ENCODE peak calls at places on chromosomes 2 and 18, in four cellular contexts. C, G, A and T are unnamed samples. For H3K9me3, the result is how much of the 10 kb centered on the place peaks cover.

GRCh38 chr2:71299507-71299906 is 32.1 kb upstream of the ZNF638 start:
- DNase-seq in C (no peak), G (peak), A (no peak), T (no peak)

GRCh38 chr2:119264781-119265692 is 41.4 kb downstream of the STEAP3 start:
- DNase-seq in C (peak), G (peak), A (peak), T (no peak)

GRCh38 chr2:96683972-96684820 is 41.6 kb downstream of the FER1L5 start:
- DNase-seq in C (no peak), G (no peak), A (no peak), T (no peak)

GRCh38 chr2:11996618-11997017 is 250.2 kb downstream of the LPIN1 start:
- DNase-seq in C (no peak), A (no peak), G (no peak), T (no peak)

GRCh38 chr2:102126660-102127059 is 15.9 kb upstream of the IL1R1 start:
- DNase-seq in G (no peak), C (no peak), A (no peak), T (no peak)

GRCh38 chr2:74044999-74045398 is 60.3 kb downstream of the TET3 start:
- DNase-seq in A (no peak), C (no peak), G (no peak), T (no peak)

GRCh38 chr2:223055140-223055539 is 3.1 kb downstream of the KCNE4 start:
- DNase-seq in C (no peak), A (no peak), G (no peak), T (no peak)

GRCh38 chr18:28175047-28175929 is 1.6 kb downstream of the CDH2 start:
- DNase-seq in G (peak), C (peak), A (no peak), T (no peak)

GRCh38 chr18:47628898-47629297 is 301.6 kb downstream of the SMAD2 start:
- DNase-seq in A (no peak), G (no peak), C (no peak), T (no peak)

GRCh38 chr2:37552339-37552738 is 119.1 kb downstream of the CDC42EP3 start:
- DNase-seq in C (no peak), A (no peak), G (no peak), T (no peak)

GRCh38 chr18:25935356-25935755 is 155.1 kb downstream of the SS18 start:
- DNase-seq in A (no peak), G (no peak), C (no peak), T (no peak)

GRCh38 chr18:56747032-56747658 is 96.0 kb downstream of the WDR7 start:
- DNase-seq in C (no peak), G (no peak), A (no peak), T (no peak)

GRCh38 chr2:132547089-132547687 is 122.8 kb downstream of the LYPD1 start:
- DNase-seq in G (peak), C (peak), A (peak), T (no peak)

GRCh38 chr2:173326806-173327205 is 27.9 kb upstream of the CDCA7 start:
- DNase-seq in A (no peak), C (no peak), G (no peak), T (no peak)

GRCh38 chr2:126890136-126890961 is 8.3 kb upstream of the TEX51 start:
- DNase-seq in C (no peak), A (no peak), G (no peak), T (no peak)

GRCh38 chr2:162058973-162059668 is 14.9 kb downstream of the DPP4 start:
- DNase-seq in C (no peak), G (no peak), A (no peak), T (no peak)

GRCh38 chr2:241234962-241235361 is 46.5 kb downstream of the ANO7 start:
- DNase-seq in C (no peak), G (no peak), A (no peak), T (no peak)

GRCh38 chr2:154261473-154262027 is 389.8 kb downstream of the GALNT13 start:
- DNase-seq in A (no peak), G (no peak), C (no peak), T (no peak)

GRCh38 chr2:116877944-116878343 is 936.5 kb upstream of the DDX18 start:
- DNase-seq in A (no peak), G (no peak), C (no peak), T (no peak)

GRCh38 chr2:228901531-228901930 is 369.6 kb downstream of the PID1 start:
- DNase-seq in C (no peak), G (no peak), A (no peak), T (no peak)

GRCh38 chr2:127049927-127050802 is 56.8 kb downstream of the BIN1 start:
- DNase-seq in G (peak), A (no peak), C (peak), T (peak)

GRCh38 chr2:129239143-129239542 is 740.3 kb upstream of the RAB6C start:
- DNase-seq in A (no peak), C (no peak), G (no peak), T (no peak)

GRCh38 chr2:69452687-69453086 is 15.5 kb upstream of the NFU1 start:
- DNase-seq in G (no peak), A (no peak), C (no peak), T (no peak)
- H3K27ac ChIP-seq in G (no peak), A (no peak), C (no peak), T (no peak)

GRCh38 chr18:76545433-76546281 is 50.6 kb upstream of the ZNF516 start:
- DNase-seq in C (no peak), G (no peak), A (no peak), T (no peak)
- TF ChIP-seq CTCF in C (no peak), G (no peak), A (no peak), T (no peak)

DNA sequence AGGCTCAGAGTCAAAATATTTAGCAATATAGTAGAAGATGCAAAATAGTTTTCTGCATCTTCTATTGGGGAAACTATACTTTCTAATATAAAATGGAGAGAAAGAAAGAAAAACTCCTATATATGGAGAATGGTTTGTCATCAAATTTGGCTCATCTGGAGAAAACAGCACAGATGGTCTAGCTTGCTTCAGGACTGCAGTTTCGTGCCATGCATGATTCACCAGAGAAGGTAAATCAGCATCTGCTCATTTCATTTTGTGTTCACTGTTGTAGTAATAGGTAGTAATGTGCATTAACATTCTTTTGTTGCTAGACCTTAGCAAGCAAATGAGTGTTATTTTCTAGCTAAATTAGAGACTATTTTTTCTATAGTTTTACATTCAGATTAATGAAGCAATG is 179.0 kb downstream of the ASXL3 start:
- DNase-seq in C (no peak), A (no peak), G (no peak), T (no peak)
- H3K9me3 ChIP-seq in C (under half), A (under half), G (under half), T (under half)

GRCh38 chr18:51162617-51163016 is 34.9 kb downstream of the MEX3C start:
- DNase-seq in A (no peak), G (no peak), C (no peak), T (no peak)
- H3K27ac ChIP-seq in A (no peak), G (no peak), C (no peak), T (no peak)

GRCh38 chr2:197782121-197782520 is 3.0 kb downstream of the BOLL start:
- DNase-seq in A (no peak), C (no peak), G (no peak), T (no peak)

GRCh38 chr2:197784956-197785941 is at the start of gene BOLL:
- DNase-seq in C (no peak), G (no peak), A (no peak), T (no peak)

DNA sequence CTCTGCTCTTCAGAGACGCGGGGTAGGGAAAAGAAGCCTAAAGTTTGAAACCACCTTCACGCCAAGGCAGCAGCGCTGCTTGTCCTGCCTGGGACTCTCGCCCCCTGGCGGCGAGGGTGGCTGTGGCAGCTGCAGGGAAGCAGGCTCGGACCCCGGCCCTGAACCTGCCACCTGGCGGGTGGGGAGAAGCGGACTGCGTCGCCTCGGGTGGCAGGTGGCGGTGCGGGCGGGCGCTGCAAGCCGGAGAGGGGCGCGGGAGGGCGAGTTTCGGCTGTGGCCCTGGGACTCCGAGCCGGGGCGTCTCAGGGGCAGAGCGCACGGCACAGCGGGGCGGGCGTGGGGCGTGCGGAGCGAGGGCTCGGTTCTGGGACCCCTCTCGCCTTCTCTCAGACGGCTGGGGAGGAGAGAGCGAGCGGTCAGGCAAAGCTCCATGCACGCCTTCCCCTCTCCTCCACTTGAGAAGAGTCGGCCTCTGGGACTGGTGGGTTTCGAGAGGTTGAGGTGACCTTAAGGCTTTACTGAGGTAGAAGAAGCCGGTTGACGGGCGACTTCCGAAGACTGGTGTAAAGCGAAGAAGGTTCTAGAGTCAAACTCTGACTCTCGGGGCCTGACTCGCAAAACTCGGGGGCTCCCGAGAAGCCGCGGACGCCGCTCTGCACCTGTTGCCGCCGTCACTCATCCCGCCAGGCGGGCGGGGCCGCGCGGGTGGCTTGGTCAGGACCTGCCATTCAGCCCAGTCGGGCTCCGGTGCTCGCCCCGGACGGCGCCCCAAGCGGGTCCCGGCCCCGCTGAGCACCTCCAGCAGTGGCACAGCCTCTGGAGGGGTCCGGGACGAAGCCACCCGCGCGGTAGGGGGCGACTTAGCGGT is 1.1 kb upstream of the BOLL start:
- DNase-seq in C (peak), G (peak), A (no peak), T (peak)
- TF ChIP-seq CTCF in C (peak), G (peak), A (no peak), T (peak)

GRCh38 chr2:19355931-19356544 is 2.4 kb downstream of the OSR1 start:
- DNase-seq in G (no peak), A (no peak), C (no peak), T (no peak)
- H3K9me3 ChIP-seq in G (under half), A (under half), C (under half), T (under half)

GRCh38 chr2:189260361-189260761 is 80.8 kb upstream of the COL5A2 start:
- DNase-seq in G (no peak), C (no peak), A (no peak), T (no peak)
- H3K27ac ChIP-seq in G (no peak), C (no peak), A (no peak), T (no peak)

DNA sequence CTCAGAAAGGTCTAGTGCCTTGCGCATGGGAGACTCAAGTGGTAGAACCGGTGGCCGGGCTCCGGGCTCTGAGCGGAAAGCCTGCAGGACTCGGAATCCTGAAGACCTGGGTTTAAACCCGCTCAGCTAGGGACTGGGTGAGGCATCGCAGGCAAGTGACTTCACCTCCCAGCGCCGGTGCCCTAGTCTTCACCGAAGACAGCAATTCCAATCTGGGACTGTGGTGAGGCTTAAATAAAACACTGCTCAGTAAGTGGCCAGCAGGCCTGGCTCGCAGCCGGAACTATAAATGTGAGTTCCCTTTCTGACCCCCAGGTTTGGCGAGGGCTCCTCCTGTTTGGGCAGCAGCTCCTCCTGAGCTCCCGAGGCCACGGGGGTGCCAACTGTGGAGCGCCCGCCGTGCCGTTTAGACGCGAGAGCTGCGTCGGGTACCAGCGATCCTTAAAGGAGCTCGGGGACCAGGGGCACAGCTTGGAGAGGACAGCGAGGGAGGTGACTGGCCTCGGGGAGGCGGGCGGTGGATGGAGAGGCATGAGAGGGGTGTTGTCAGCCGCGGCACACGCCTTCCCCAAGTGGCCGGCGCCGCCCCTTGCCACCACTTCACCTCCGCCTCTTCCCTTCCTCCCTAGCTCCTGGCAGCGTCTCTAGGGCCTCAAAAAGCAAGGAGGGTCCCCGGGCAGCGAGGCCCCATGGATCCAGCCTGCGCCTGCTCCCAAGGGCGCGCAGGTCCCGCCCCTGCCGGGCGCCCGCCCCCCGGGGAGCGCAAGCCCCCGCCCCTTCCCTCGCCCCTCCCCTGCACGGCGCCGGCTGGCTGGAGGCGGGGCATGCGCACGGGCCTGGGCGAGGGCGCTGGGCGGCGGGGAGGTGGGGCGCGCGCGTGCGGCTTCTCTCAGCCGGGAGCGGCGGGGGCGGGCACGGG is 736 bp upstream of the MTCL1 start:
- DNase-seq in A (peak), C (peak), G (peak), T (peak)
- TF ChIP-seq CTCF in A (no peak), C (no peak), G (no peak), T (no peak)

GRCh38 chr18:70338890-70339289 is 50.0 kb downstream of the SOCS6 start:
- DNase-seq in C (no peak), G (no peak), A (no peak), T (no peak)
- H3K9me3 ChIP-seq in C (under half), G (half or more), A (under half), T (under half)

GRCh38 chr2:208101716-208102631 is 22.4 kb downstream of the CRYGD start:
- DNase-seq in A (peak), C (no peak), G (peak), T (no peak)
- H3K27ac ChIP-seq in A (no peak), C (no peak), G (no peak), T (no peak)